ENCODE peak calls at places on chromosome 16, in five cellular contexts. E is H9; S is kidney glomerular epithelial cell; O is naive thymus-derived CD8-positive, alpha-beta T cell; N is HT1080. I is an unnamed sample.
A peak's percentile ranks its signal among the peaks of the same experiment; 100 is the strongest.

GRCh38 chr16:15686287-15686686 is 36.2 kb downstream of the NDE1 start:
- DNase-seq in E (no peak), S (no peak), O (no peak), N (no peak), I (no peak)

GRCh38 chr16:55035037-55035436 is 104.4 kb downstream of the IRX5 start:
- DNase-seq in E (peak; percentile 66), S (no peak), O (no peak), N (peak; percentile 13), I (peak; percentile 61)

GRCh38 chr16:28167221-28167620 is 44.5 kb downstream of the XPO6 start:
- DNase-seq in E (no peak), S (no peak), O (no peak), N (no peak), I (no peak)

GRCh38 chr16:29820730-29821662 is 734 bp downstream of the MVP start:
- DNase-seq in E (no peak), S (no peak), O (no peak), N (peak; percentile 54), I (no peak)

GRCh38 chr16:84454611-84455010 is 49.8 kb downstream of the MEAK7 start:
- DNase-seq in E (peak; percentile 19), S (no peak), O (no peak), N (no peak), I (no peak)

GRCh38 chr16:11076259-11077018 is 132.1 kb downstream of the CLEC16A start:
- DNase-seq in E (no peak), S (no peak), O (no peak), N (no peak), I (no peak)

GRCh38 chr16:10868562-10869469 is 8.2 kb upstream of the CIITA start:
- DNase-seq in E (no peak), S (no peak), O (no peak), N (no peak), I (no peak)

GRCh38 chr16:54928421-54929089 is 2.1 kb upstream of the IRX5 start:
- DNase-seq in E (peak; percentile 37), S (peak; percentile 68), O (no peak), N (peak; percentile 37), I (peak; percentile 77)

GRCh38 chr16:84597518-84598390 is 20.1 kb downstream of the COTL1 start:
- DNase-seq in E (no peak), S (no peak), O (no peak), N (no peak), I (no peak)

GRCh38 chr16:8346291-8346690 is 244.0 kb downstream of the TMEM114 start:
- DNase-seq in E (no peak), S (no peak), O (no peak), N (no peak), I (peak; percentile 51)

GRCh38 chr16:3740934-3741333 is 23.6 kb upstream of the TRAP1 start:
- DNase-seq in E (no peak), S (no peak), O (no peak), N (no peak), I (no peak)

GRCh38 chr16:30764816-30765465 is 2.8 kb downstream of the RNF40 start:
- DNase-seq in E (no peak), S (no peak), O (no peak), N (no peak), I (no peak)

I was measured in hepatocyte.